ENCODE peak calls at places on chromosomes 13 and 19, in five cellular contexts. O, Q, Z, S and H are unnamed samples.

GRCh38 chr19:35053667-35054293 is 12.3 kb downstream of the HPN start:
- DNase-seq in Q (no peak), O (no peak), S (no peak), Z (no peak), H (no peak)

GRCh38 chr19:46015961-46016425 is 6.9 kb downstream of the PGLYRP1 start:
- DNase-seq in S (no peak), O (no peak), Q (no peak), Z (peak), H (peak)

GRCh38 chr13:23321534-23322241 is 111.8 kb downstream of the SACS start:
- DNase-seq in O (peak), S (no peak), Z (no peak), Q (peak), H (no peak)

GRCh38 chr13:97474581-97474980 is 40.6 kb downstream of the RAP2A start:
- DNase-seq in O (no peak), Q (no peak), Z (no peak), S (no peak), H (no peak)

GRCh38 chr19:32372726-32373613 is 27.6 kb downstream of the ZNF507 start:
- DNase-seq in O (no peak), Z (no peak), S (no peak), Q (no peak), H (no peak)

GRCh38 chr19:5343848-5344247 is 3.2 kb upstream of the PTPRS start:
- DNase-seq in Q (peak), O (no peak), Z (no peak), S (no peak), H (no peak)

GRCh38 chr13:51590966-51591627 is 6.8 kb downstream of the WDFY2 start:
- DNase-seq in Z (no peak), O (peak), Q (peak), S (no peak), H (no peak)

GRCh38 chr19:3670258-3670795 is 29.9 kb downstream of the PIP5K1C start:
- DNase-seq in Z (no peak), O (peak), Q (no peak), S (no peak), H (no peak)

GRCh38 chr19:44846455-44847143 is 502 bp downstream of the NECTIN2 start:
- DNase-seq in Q (peak), O (no peak), Z (no peak), S (no peak), H (peak)

GRCh38 chr19:48641850-48642249 is 4.1 kb downstream of the CA11 start:
- DNase-seq in O (no peak), S (no peak), Z (no peak), Q (no peak), H (no peak)